ENCODE peak calls at places on chromosomes 11 and 22, in five cellular contexts. L, P, K, T and M are unnamed samples.

GRCh38 chr11:8202428-8203160 is 33.8 kb upstream of the RIC3 start:
- DNase-seq in L (no peak), T (no peak), P (no peak), K (no peak), M (no peak)

GRCh38 chr11:22432331-22433065 is 94.3 kb downstream of the SLC17A6 start:
- DNase-seq in L (peak), P (no peak), T (no peak), K (peak), M (no peak)

GRCh38 chr11:99275521-99275920 is 254.8 kb downstream of the CNTN5 start:
- DNase-seq in T (no peak), K (no peak), P (no peak), L (no peak), M (no peak)

GRCh38 chr11:10263929-10264328 is 30.1 kb downstream of the SBF2 start:
- DNase-seq in P (no peak), L (peak), T (no peak), K (no peak), M (no peak)

GRCh38 chr11:113016905-113017304 is 55.7 kb downstream of the NCAM1 start:
- DNase-seq in L (no peak), T (no peak), P (no peak), K (no peak), M (no peak)

GRCh38 chr11:128653828-128654231 is 40.0 kb upstream of the FLI1 start:
- DNase-seq in P (peak), T (no peak), K (peak), L (no peak), M (peak)

GRCh38 chr11:20031155-20032001 is 128.9 kb downstream of the DBX1 start:
- DNase-seq in T (no peak), L (peak), K (no peak), P (no peak), M (no peak)

GRCh38 chr22:26428515-26429457 is at the start of gene ASPHD2:
- DNase-seq in L (peak), T (peak), K (peak), P (peak), M (no peak)

GRCh38 chr11:73493838-73494598 is 103.9 kb downstream of the FAM168A start:
- DNase-seq in K (no peak), T (no peak), L (peak), P (no peak), M (peak)

GRCh38 chr11:100151944-100152343 is 535.1 kb upstream of the ARHGAP42 start:
- DNase-seq in L (no peak), P (no peak), T (no peak), K (no peak), M (no peak)

GRCh38 chr11:67174311-67174710 is 55.2 kb downstream of the KDM2A start:
- DNase-seq in L (no peak), T (no peak), P (no peak), K (no peak), M (no peak)
- H3K27ac ChIP-seq in L (no peak), T (no peak), P (no peak), K (no peak), M (peak)

GRCh38 chr11:126307706-126308105 is 3.8 kb downstream of the DCPS start:
- DNase-seq in P (no peak), T (no peak), K (no peak), L (peak), M (no peak)

GRCh38 chr11:126308271-126308671 is 4.4 kb downstream of the DCPS start:
- DNase-seq in K (no peak), P (no peak), L (no peak), T (no peak), M (no peak)

GRCh38 chr11:126303623-126304456 is at the start of gene DCPS:
- DNase-seq in P (peak), K (peak), L (peak), T (peak), M (peak)

GRCh38 chr11:126304457-126305072 is 705 bp downstream of the DCPS start:
- DNase-seq in K (no peak), P (no peak), L (no peak), T (no peak), M (no peak)

DNA sequence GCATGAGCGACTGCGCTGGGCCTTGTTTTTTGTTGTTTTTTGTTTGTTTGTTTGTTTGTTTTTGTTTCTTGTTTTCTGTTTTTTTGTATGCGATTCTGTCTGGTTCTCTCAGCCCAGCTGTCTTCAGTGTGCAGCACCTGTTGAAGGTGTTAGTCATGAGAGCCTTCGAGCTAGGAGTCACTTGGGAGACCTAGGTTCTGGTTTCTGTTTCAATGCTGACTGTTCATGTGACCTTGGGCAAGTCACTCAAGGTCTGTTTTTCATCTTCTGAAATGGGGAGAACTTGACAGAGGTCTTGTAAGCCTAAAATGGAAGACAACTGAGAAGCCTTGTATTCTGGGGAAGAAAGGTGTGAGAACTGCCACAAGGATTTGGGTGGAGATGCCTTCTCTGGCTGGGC is 1.8 kb downstream of the DCPS start:
- DNase-seq in P (no peak), L (no peak), K (no peak), T (no peak), M (no peak)
- H3K27ac ChIP-seq in P (no peak), L (no peak), K (no peak), T (no peak), M (no peak)

DNA sequence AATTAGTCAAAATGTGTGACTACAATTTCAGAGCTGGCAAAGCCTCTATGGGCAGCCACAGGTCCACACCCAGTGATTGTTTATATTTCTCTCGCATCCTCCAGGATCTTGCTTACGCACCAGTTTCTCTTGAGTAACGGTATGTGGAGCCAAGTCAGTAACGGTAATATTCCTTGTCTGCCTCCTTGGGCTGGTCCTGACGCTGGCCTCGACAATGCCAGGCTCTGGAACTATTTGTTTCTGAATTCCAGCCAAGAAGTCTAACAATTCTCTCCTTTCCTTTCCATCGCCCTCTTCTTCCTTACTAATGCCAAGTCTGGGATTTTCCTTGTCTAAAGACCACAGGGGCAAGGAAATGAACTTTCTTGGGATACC is 10.0 kb upstream of the NUP160 start:
- DNase-seq in K (no peak), P (no peak), T (no peak), L (peak), M (peak)
- H3K27ac ChIP-seq in K (no peak), P (peak), T (no peak), L (peak), M (no peak)

GRCh38 chr22:44933829-44934735 is 75.7 kb downstream of the PHF21B start:
- DNase-seq in T (no peak), L (no peak), K (no peak), P (no peak), M (no peak)
- H3K27ac ChIP-seq in T (no peak), L (no peak), K (no peak), P (no peak), M (no peak)

GRCh38 chr22:42696331-42696967 is 24.2 kb downstream of the A4GALT start:
- DNase-seq in P (no peak), T (no peak), L (no peak), K (no peak), M (no peak)

GRCh38 chr22:42695294-42695693 is 25.4 kb downstream of the A4GALT start:
- DNase-seq in K (peak), T (no peak), P (no peak), L (no peak), M (no peak)

GRCh38 chr22:42692239-42693054 is 28.2 kb downstream of the A4GALT start:
- DNase-seq in K (no peak), P (no peak), T (no peak), L (no peak), M (no peak)

GRCh38 chr22:42693055-42693762 is 27.5 kb downstream of the A4GALT start:
- DNase-seq in P (no peak), K (no peak), L (no peak), T (no peak), M (no peak)

DNA sequence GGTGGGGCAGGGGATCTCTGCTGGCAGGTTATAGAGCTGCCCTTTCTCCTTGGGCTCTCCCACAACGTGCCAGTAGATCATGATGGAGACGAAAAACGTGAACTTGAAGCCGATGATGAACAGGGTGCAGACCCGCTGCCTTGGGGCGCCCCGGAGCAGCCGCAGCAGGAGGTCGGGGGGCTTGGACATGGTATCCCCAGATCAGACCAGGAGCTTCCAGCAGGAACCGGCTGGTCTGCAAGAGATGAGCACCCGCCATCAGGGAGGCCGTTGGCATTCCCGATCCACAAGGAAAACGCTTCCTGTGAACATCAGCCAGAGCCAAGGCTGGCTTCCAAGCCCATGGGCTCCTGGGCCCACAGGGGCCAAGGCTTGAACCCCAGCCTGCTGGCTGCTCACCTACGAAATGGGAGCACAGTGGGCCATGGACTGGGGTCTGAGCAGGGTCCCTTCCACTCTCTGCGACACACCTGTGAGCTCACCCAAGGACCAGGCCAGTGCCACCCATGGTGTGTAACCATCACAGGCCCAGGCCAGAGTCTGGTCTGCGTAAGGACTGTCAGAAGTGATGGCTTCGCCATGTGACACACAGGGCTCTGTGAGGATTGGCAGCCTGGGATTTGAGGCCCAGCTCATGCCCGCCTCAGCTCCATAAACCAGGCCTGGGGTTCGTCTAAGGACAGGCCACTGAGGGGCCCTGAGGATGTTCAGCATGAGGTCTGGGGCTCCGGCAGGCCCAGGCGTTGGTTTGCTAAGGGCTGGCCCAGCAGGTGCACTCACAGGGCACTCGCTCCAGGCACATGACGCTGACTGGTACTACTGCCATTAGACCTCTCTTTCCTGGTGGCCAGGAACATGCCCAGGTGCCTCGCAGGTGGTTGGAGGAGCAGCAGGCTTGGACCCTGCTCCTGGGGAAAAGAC is 26.6 kb downstream of the A4GALT start:
- DNase-seq in P (no peak), T (no peak), L (no peak), K (no peak), M (no peak)
- H3K27ac ChIP-seq in P (no peak), T (no peak), L (no peak), K (no peak), M (no peak)

DNA sequence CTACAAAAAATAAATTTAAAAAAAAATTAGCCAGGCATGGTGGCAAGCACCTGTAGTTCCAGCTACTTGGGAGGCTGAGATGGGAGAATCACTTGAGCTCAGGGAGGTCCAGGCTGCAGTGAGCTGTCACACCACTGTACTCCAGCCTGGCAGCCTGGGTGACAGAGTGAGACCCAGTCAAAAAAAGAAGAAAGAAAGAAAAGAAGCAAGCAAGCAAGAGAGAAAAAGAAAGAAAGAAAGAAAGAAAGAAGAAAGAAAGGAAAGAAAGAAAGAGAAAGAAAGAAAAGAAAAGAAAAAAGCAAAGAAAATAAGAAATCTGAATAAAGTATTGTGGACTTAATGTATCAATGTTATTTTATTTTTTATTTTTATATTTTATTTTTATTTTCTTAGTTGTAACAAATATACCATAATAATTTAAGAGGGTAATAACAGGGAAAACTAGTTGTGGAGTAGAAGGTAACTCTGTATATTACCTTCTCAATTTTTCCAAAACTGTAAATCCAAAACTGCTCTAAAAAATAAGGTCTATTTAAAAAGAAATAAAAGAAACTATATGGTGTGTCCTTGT is 1.1 kb upstream of the ZNF215 start:
- DNase-seq in L (no peak), P (no peak), K (no peak), T (no peak), M (no peak)
- H3K27ac ChIP-seq in L (no peak), P (no peak), K (no peak), T (no peak), M (peak)

GRCh38 chr11:119423459-119424254 is 685 bp upstream of the THY1 start:
- DNase-seq in T (no peak), K (no peak), P (no peak), L (no peak), M (no peak)
- H3K27ac ChIP-seq in T (no peak), K (no peak), P (no peak), L (no peak), M (no peak)

DNA sequence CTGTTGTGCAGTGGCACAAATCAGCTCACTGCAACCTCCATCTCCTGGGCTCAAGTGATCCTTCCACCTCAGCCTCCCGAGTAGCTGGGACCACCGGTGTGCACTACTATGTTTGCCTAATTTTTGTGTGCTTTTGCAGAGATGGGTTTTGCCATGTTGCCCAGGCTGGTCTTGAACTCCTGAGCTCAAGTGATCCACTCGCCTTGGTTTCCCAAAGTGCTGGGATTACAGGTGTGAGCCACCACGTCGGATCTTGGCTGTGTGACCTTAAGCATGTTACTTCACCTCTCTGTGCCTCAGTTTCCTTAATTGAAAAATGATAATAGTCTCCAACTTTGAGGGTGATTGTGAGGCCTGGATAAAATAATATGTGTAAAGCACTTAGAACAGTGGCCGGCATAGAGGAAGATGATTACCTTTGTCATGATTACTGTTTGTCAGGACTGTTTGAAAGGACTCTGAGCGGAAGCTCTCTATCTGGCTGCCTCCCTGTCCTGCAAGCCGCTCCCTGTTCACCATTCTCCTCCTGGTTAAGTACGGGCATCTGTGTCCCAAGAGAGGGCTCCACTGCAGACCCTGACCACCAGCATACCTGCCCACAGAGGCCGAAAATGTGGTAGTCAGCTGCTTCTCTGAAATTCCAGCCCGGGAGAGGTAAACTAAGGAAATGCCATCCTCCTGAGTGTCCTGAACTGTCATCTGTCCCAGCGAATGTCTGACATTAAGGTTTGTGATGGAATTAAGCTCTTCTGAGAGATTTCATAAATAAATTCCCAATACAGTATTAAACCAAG is 73.6 kb downstream of the MICAL2 start:
- DNase-seq in K (no peak), L (no peak), P (no peak), T (no peak), M (no peak)
- H3K27ac ChIP-seq in K (no peak), L (peak), P (peak), T (no peak), M (peak)

GRCh38 chr22:46736705-46737104 is 1.3 kb downstream of the CERK start:
- DNase-seq in K (no peak), P (no peak), T (no peak), L (no peak), M (no peak)
- H3K27ac ChIP-seq in K (peak), P (peak), T (peak), L (no peak), M (no peak)

GRCh38 chr11:34585304-34585869 is 35.5 kb upstream of the EHF start:
- DNase-seq in K (no peak), L (no peak), P (no peak), T (no peak), M (no peak)
- H3K27ac ChIP-seq in K (no peak), L (no peak), P (no peak), T (no peak), M (peak)